ENCODE peak calls at places on chromosomes 16 and 17, in ten cellular contexts. One of them, this sample, is unnamed.

GRCh38 chr17:70041575-70041974 is 33.5 kb upstream of the KCNJ16 start:
- DNase-seq in psoas muscle: no peak
- DNase-seq in OCI-LY7: no peak
- DNase-seq in DND-41: no peak
- DNase-seq in fibroblast of lung: peak; percentile 50
- DNase-seq in AG04450: no peak
- DNase-seq in WERI-Rb-1: no peak
- DNase-seq in PC-3: no peak
- DNase-seq in prostate gland: no peak
- DNase-seq in neural progenitor cell: no peak
- DNase-seq in this sample: no peak

GRCh38 chr16:74451951-74452758 is 30.9 kb upstream of the CLEC18B start:
- DNase-seq in psoas muscle: no peak
- DNase-seq in OCI-LY7: peak; percentile 70
- DNase-seq in DND-41: no peak
- DNase-seq in fibroblast of lung: no peak
- DNase-seq in AG04450: no peak
- DNase-seq in WERI-Rb-1: no peak
- DNase-seq in PC-3: no peak
- DNase-seq in prostate gland: no peak
- DNase-seq in neural progenitor cell: no peak
- DNase-seq in this sample: no peak

GRCh38 chr17:63487014-63487339 is 10.1 kb downstream of the ACE start:
- DNase-seq in psoas muscle: no peak
- DNase-seq in OCI-LY7: no peak
- DNase-seq in DND-41: no peak
- DNase-seq in fibroblast of lung: no peak
- DNase-seq in AG04450: no peak
- DNase-seq in WERI-Rb-1: no peak
- DNase-seq in PC-3: no peak
- DNase-seq in prostate gland: no peak
- DNase-seq in neural progenitor cell: no peak
- DNase-seq in this sample: no peak

GRCh38 chr16:442976-443375 is 17.5 kb downstream of the RAB11FIP3 start:
- DNase-seq in psoas muscle: no peak
- DNase-seq in OCI-LY7: peak; percentile 19
- DNase-seq in DND-41: no peak
- DNase-seq in fibroblast of lung: peak; percentile 28
- DNase-seq in AG04450: no peak
- DNase-seq in WERI-Rb-1: no peak
- DNase-seq in PC-3: no peak
- DNase-seq in prostate gland: no peak
- DNase-seq in neural progenitor cell: no peak
- DNase-seq in this sample: no peak

GRCh38 chr17:56125830-56126819 is 27.1 kb upstream of the ANKFN1 start:
- DNase-seq in psoas muscle: no peak
- DNase-seq in OCI-LY7: peak; percentile 10
- DNase-seq in DND-41: peak; percentile 61
- DNase-seq in fibroblast of lung: peak; percentile 68
- DNase-seq in AG04450: peak; percentile 30
- DNase-seq in WERI-Rb-1: peak; percentile 63
- DNase-seq in PC-3: peak; percentile 39
- DNase-seq in prostate gland: peak; percentile 79
- DNase-seq in neural progenitor cell: peak; percentile 68
- DNase-seq in this sample: no peak

GRCh38 chr17:62652251-62653001 is 25.0 kb downstream of the MRC2 start:
- DNase-seq in psoas muscle: peak; percentile 84
- DNase-seq in OCI-LY7: no peak
- DNase-seq in DND-41: peak; percentile 50
- DNase-seq in fibroblast of lung: peak; percentile 63
- DNase-seq in AG04450: no peak
- DNase-seq in WERI-Rb-1: no peak
- DNase-seq in PC-3: peak; percentile 78
- DNase-seq in prostate gland: no peak
- DNase-seq in neural progenitor cell: peak; percentile 63
- DNase-seq in this sample: no peak

GRCh38 chr17:67784364-67785121 is 40.8 kb upstream of the BPTF start:
- DNase-seq in psoas muscle: no peak
- DNase-seq in OCI-LY7: no peak
- DNase-seq in DND-41: no peak
- DNase-seq in fibroblast of lung: no peak
- DNase-seq in AG04450: no peak
- DNase-seq in WERI-Rb-1: no peak
- DNase-seq in PC-3: no peak
- DNase-seq in prostate gland: no peak
- DNase-seq in neural progenitor cell: no peak
- DNase-seq in this sample: no peak

GRCh38 chr17:70320642-70321345 is 151.5 kb downstream of the KCNJ2 start:
- DNase-seq in psoas muscle: no peak
- DNase-seq in OCI-LY7: no peak
- DNase-seq in DND-41: no peak
- DNase-seq in fibroblast of lung: peak; percentile 95
- DNase-seq in AG04450: no peak
- DNase-seq in WERI-Rb-1: no peak
- DNase-seq in PC-3: no peak
- DNase-seq in prostate gland: no peak
- DNase-seq in neural progenitor cell: no peak
- DNase-seq in this sample: no peak

GRCh38 chr17:57534863-57535651 is 210.0 kb downstream of the CCDC182 start:
- DNase-seq in psoas muscle: no peak
- DNase-seq in OCI-LY7: no peak
- DNase-seq in DND-41: no peak
- DNase-seq in fibroblast of lung: no peak
- DNase-seq in AG04450: no peak
- DNase-seq in WERI-Rb-1: peak; percentile 94
- DNase-seq in PC-3: no peak
- DNase-seq in prostate gland: peak; percentile 71
- DNase-seq in neural progenitor cell: no peak
- DNase-seq in this sample: no peak

GRCh38 chr16:89453662-89454321 is 36.6 kb downstream of the ANKRD11 start:
- DNase-seq in psoas muscle: no peak
- DNase-seq in OCI-LY7: no peak
- DNase-seq in DND-41: no peak
- DNase-seq in fibroblast of lung: no peak
- DNase-seq in AG04450: no peak
- DNase-seq in WERI-Rb-1: no peak
- DNase-seq in PC-3: peak; percentile 7
- DNase-seq in prostate gland: no peak
- DNase-seq in neural progenitor cell: peak; percentile 38
- DNase-seq in this sample: no peak

GRCh38 chr16:81710596-81710995 is 68.5 kb upstream of the PLCG2 start:
- DNase-seq in psoas muscle: no peak
- DNase-seq in OCI-LY7: no peak
- DNase-seq in DND-41: no peak
- DNase-seq in fibroblast of lung: no peak
- DNase-seq in AG04450: no peak
- DNase-seq in WERI-Rb-1: no peak
- DNase-seq in PC-3: no peak
- DNase-seq in prostate gland: no peak
- DNase-seq in neural progenitor cell: peak; percentile 77
- DNase-seq in this sample: no peak

GRCh38 chr16:71669926-71670536 is 44.0 kb downstream of the MARVELD3 start:
- DNase-seq in psoas muscle: no peak
- DNase-seq in OCI-LY7: no peak
- DNase-seq in DND-41: no peak
- DNase-seq in fibroblast of lung: no peak
- DNase-seq in AG04450: no peak
- DNase-seq in WERI-Rb-1: no peak
- DNase-seq in PC-3: no peak
- DNase-seq in prostate gland: no peak
- DNase-seq in neural progenitor cell: no peak
- DNase-seq in this sample: no peak

GRCh38 chr17:33974276-33974675 is 280.8 kb upstream of the CCL2 start:
- DNase-seq in psoas muscle: no peak
- DNase-seq in OCI-LY7: no peak
- DNase-seq in DND-41: no peak
- DNase-seq in fibroblast of lung: no peak
- DNase-seq in AG04450: no peak
- DNase-seq in WERI-Rb-1: no peak
- DNase-seq in PC-3: no peak
- DNase-seq in prostate gland: no peak
- DNase-seq in neural progenitor cell: no peak
- DNase-seq in this sample: no peak

GRCh38 chr17:8101721-8102120 is 14.2 kb upstream of the ALOX12B start:
- DNase-seq in psoas muscle: no peak
- DNase-seq in OCI-LY7: no peak
- DNase-seq in DND-41: no peak
- DNase-seq in fibroblast of lung: no peak
- DNase-seq in AG04450: no peak
- DNase-seq in WERI-Rb-1: no peak
- DNase-seq in PC-3: no peak
- DNase-seq in prostate gland: no peak
- DNase-seq in neural progenitor cell: no peak
- DNase-seq in this sample: no peak

GRCh38 chr17:8712698-8713097 is 31.9 kb downstream of the CCDC42 start:
- DNase-seq in psoas muscle: no peak
- DNase-seq in OCI-LY7: no peak
- DNase-seq in DND-41: no peak
- DNase-seq in fibroblast of lung: no peak
- DNase-seq in AG04450: no peak
- DNase-seq in WERI-Rb-1: no peak
- DNase-seq in PC-3: no peak
- DNase-seq in prostate gland: no peak
- DNase-seq in neural progenitor cell: no peak
- DNase-seq in this sample: no peak

DNA sequence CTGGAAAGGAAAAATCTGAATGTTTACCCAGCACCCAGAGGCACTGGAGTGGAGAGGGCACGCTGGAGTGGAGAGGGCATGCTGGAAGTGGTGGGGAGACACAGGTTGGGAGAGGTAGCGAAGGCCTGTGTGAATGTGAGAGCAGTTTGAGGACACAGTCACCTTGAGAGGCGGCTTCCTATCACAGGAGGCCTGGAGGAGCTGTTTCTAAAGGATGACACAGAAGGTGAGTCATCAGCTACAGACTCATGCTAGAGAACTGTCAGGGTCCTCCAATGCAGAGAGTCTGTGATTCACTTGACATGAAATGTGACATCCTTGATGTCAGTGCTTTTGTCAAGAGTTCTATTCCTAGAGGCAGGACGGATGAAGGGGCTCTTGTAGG is 13.8 kb downstream of the CTRL start:
- DNase-seq in psoas muscle: no peak
- DNase-seq in OCI-LY7: no peak
- DNase-seq in DND-41: no peak
- DNase-seq in fibroblast of lung: peak; percentile 50
- DNase-seq in AG04450: no peak
- DNase-seq in WERI-Rb-1: no peak
- DNase-seq in PC-3: peak; percentile 87
- DNase-seq in prostate gland: no peak
- DNase-seq in neural progenitor cell: no peak
- DNase-seq in this sample: no peak
- H3K27ac ChIP-seq in psoas muscle: peak overlapping the region; percentile 91
- H3K27ac ChIP-seq in OCI-LY7: no peak overlapping the region
- H3K27ac ChIP-seq in DND-41: no peak overlapping the region
- H3K27ac ChIP-seq in fibroblast of lung: peak overlapping the region; percentile 59
- H3K27ac ChIP-seq in AG04450: peak overlapping the region; percentile 52
- H3K27ac ChIP-seq in WERI-Rb-1: no peak overlapping the region
- H3K27ac ChIP-seq in PC-3: peak overlapping the region; percentile 66
- H3K27ac ChIP-seq in prostate gland: no peak overlapping the region
- H3K27ac ChIP-seq in neural progenitor cell: no peak overlapping the region
- H3K27ac ChIP-seq in this sample: peak overlapping the region; percentile 87

DNA sequence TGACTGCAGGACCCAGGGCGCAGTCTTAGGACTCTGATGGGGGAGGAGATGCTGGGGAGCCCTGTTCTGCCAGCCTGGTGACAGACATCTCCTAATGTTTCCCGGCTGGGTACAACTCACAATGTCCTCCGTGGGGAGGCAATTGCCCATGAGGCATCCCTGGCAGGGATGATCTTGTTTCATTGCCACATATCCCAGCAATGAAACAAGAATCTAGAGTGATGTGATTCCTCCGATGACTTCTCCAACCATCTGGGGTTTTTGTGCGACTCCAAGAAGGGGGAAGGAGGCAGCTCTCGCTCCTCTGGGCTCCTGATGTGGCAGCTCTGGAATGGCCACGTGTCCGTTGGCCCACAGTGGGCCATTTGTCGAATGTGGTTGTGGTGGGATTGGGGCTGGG is 255.8 kb downstream of the SEC14L1 start:
- DNase-seq in psoas muscle: no peak
- DNase-seq in OCI-LY7: no peak
- DNase-seq in DND-41: no peak
- DNase-seq in fibroblast of lung: no peak
- DNase-seq in AG04450: no peak
- DNase-seq in WERI-Rb-1: no peak
- DNase-seq in PC-3: no peak
- DNase-seq in prostate gland: no peak
- DNase-seq in neural progenitor cell: no peak
- DNase-seq in this sample: no peak
- TF ChIP-seq CTCF in psoas muscle: no peak
- TF ChIP-seq CTCF in OCI-LY7: no peak
- TF ChIP-seq CTCF in DND-41: no peak
- TF ChIP-seq CTCF in fibroblast of lung: no peak
- TF ChIP-seq CTCF in AG04450: no peak
- TF ChIP-seq CTCF in WERI-Rb-1: no peak
- TF ChIP-seq CTCF in PC-3: no peak
- TF ChIP-seq CTCF in prostate gland: no peak
- TF ChIP-seq CTCF in neural progenitor cell: no peak
- TF ChIP-seq CTCF in this sample: no peak

GRCh38 chr17:36722903-36723263 is 121.5 kb downstream of the MRM1 start:
- DNase-seq in psoas muscle: no peak
- DNase-seq in OCI-LY7: no peak
- DNase-seq in DND-41: no peak
- DNase-seq in fibroblast of lung: no peak
- DNase-seq in AG04450: no peak
- DNase-seq in WERI-Rb-1: no peak
- DNase-seq in PC-3: no peak
- DNase-seq in prostate gland: no peak
- DNase-seq in neural progenitor cell: no peak
- DNase-seq in this sample: no peak
- H3K4me3 ChIP-seq in psoas muscle: no peak overlapping the region
- H3K4me3 ChIP-seq in OCI-LY7: no peak overlapping the region
- H3K4me3 ChIP-seq in DND-41: no peak overlapping the region
- H3K4me3 ChIP-seq in fibroblast of lung: no peak overlapping the region
- H3K4me3 ChIP-seq in AG04450: no peak overlapping the region
- H3K4me3 ChIP-seq in WERI-Rb-1: no peak overlapping the region
- H3K4me3 ChIP-seq in PC-3: no peak overlapping the region
- H3K4me3 ChIP-seq in prostate gland: peak overlapping the region; percentile 38
- H3K4me3 ChIP-seq in neural progenitor cell: no peak overlapping the region
- H3K4me3 ChIP-seq in this sample: peak overlapping the region; percentile 58

DNA sequence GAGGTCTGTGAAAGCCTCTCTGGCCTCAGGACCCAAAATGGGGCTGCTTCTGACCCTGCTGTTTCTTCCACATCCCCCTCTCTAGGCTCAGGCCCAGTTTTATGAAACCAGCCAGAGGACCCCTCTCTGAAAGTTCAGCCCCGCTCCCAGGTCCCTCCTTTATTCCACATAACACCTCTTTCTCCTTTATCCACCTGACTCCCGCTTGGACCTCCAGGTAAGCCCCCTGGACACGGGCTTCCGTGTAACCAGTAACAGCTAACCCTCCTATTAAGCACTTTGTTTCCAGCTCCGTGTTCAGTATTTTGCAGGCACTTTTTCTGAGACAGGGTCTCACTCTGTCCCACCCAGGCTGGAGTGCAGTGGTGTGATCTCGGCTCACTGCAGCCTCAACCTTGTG is 37.4 kb downstream of the PSME3IP1 start:
- DNase-seq in psoas muscle: no peak
- DNase-seq in OCI-LY7: no peak
- DNase-seq in DND-41: no peak
- DNase-seq in fibroblast of lung: no peak
- DNase-seq in AG04450: no peak
- DNase-seq in WERI-Rb-1: no peak
- DNase-seq in PC-3: no peak
- DNase-seq in prostate gland: no peak
- DNase-seq in neural progenitor cell: no peak
- DNase-seq in this sample: no peak
- H3K27ac ChIP-seq in psoas muscle: peak overlapping the region; percentile 36
- H3K27ac ChIP-seq in OCI-LY7: peak overlapping the region; percentile 72
- H3K27ac ChIP-seq in DND-41: no peak overlapping the region
- H3K27ac ChIP-seq in fibroblast of lung: peak overlapping the region; percentile 34
- H3K27ac ChIP-seq in AG04450: no peak overlapping the region
- H3K27ac ChIP-seq in WERI-Rb-1: no peak overlapping the region
- H3K27ac ChIP-seq in PC-3: no peak overlapping the region
- H3K27ac ChIP-seq in prostate gland: peak overlapping the region; percentile 63
- H3K27ac ChIP-seq in neural progenitor cell: no peak overlapping the region
- H3K27ac ChIP-seq in this sample: peak overlapping the region; percentile 98

This sample was measured in dorsolateral prefrontal cortex.